ENCODE peak calls at places on chromosomes 13 and 19, in seven cellular contexts. I is activated CD4-positive, CD25-positive, alpha-beta regulatory T cell treated with anti-CD3 and anti-CD28 coated beads, Interleukin-2, amount 50 U/mL, for 16 hours; R is endothelial cell; Y is ureter; Z is HAP-1; Q is activated naive CD4-positive, alpha-beta T cell treated with Interleukin-2 at 50 U/mL for 16 hours; C is naive B cell. A is an unnamed sample.

GRCh38 chr13:98370806-98371553 is 193.9 kb upstream of the RNF113B start:
- DNase-seq in I (no peak), R (no peak), Y (peak; percentile 53), Z (no peak), Q (no peak), C (no peak), A (no peak)

GRCh38 chr13:43805681-43806128 is 18.9 kb upstream of the ENOX1 start:
- DNase-seq in I (no peak), R (no peak), Y (no peak), Z (no peak), Q (no peak), C (no peak), A (no peak)

GRCh38 chr13:30422056-30422914 is at the start of gene UBE2L5:
- DNase-seq in I (peak; percentile 28), R (peak; percentile 71), Y (peak; percentile 79), Z (peak; percentile 69), Q (peak; percentile 72), C (peak; percentile 79), A (peak; percentile 88)

GRCh38 chr13:100532090-100532766 is 56.4 kb downstream of the GGACT start:
- DNase-seq in I (no peak), R (no peak), Y (no peak), Z (no peak), Q (no peak), C (no peak), A (no peak)

GRCh38 chr13:33179463-33179862 is 106.1 kb downstream of the STARD13 start:
- DNase-seq in I (no peak), R (no peak), Y (no peak), Z (no peak), Q (no peak), C (no peak), A (no peak)

GRCh38 chr19:18865973-18866799 is 29.8 kb downstream of the CERS1 start:
- DNase-seq in I (no peak), R (peak; percentile 88), Y (no peak), Z (peak; percentile 49), Q (peak; percentile 65), C (peak; percentile 54), A (peak; percentile 70)

GRCh38 chr19:1183543-1184172 is 9.6 kb upstream of the SBNO2 start:
- DNase-seq in I (no peak), R (no peak), Y (no peak), Z (no peak), Q (no peak), C (no peak), A (no peak)

GRCh38 chr13:63167699-63168337 is 1752.2 kb upstream of the PCDH20 start:
- DNase-seq in I (no peak), R (no peak), Y (no peak), Z (no peak), Q (no peak), C (no peak), A (no peak)

GRCh38 chr19:6393074-6393981 is at the start of gene GTF2F1:
- DNase-seq in I (peak; percentile 88), R (peak; percentile 92), Y (peak; percentile 95), Z (peak; percentile 92), Q (peak; percentile 92), C (peak; percentile 93), A (peak; percentile 96)

GRCh38 chr13:51488212-51488611 is 35.4 kb upstream of the INTS6 start:
- DNase-seq in I (no peak), R (no peak), Y (no peak), Z (no peak), Q (no peak), C (no peak), A (no peak)

GRCh38 chr19:32012886-32013635 is 332.3 kb upstream of the ZNF507 start:
- DNase-seq in I (no peak), R (no peak), Y (no peak), Z (no peak), Q (no peak), C (no peak), A (no peak)

GRCh38 chr13:94400874-94401273 is 78.6 kb downstream of the DCT start:
- DNase-seq in I (no peak), R (no peak), Y (no peak), Z (no peak), Q (no peak), C (no peak), A (no peak)

GRCh38 chr19:38699027-38699346 is 45.3 kb downstream of the CAPN12 start:
- DNase-seq in I (no peak), R (no peak), Y (no peak), Z (no peak), Q (peak; percentile 35), C (no peak), A (no peak)

GRCh38 chr13:80463673-80464352 is 122.9 kb upstream of the SPRY2 start:
- DNase-seq in I (no peak), R (no peak), Y (no peak), Z (no peak), Q (no peak), C (no peak), A (no peak)

GRCh38 chr13:72109863-72110262 is 242.9 kb upstream of the DACH1 start:
- DNase-seq in I (no peak), R (no peak), Y (no peak), Z (no peak), Q (no peak), C (no peak), A (no peak)

GRCh38 chr19:38869836-38870607 is 8.1 kb downstream of the RINL start:
- DNase-seq in I (peak; percentile 85), R (peak; percentile 68), Y (peak; percentile 72), Z (peak; percentile 80), Q (peak; percentile 93), C (peak; percentile 95), A (peak; percentile 96)

GRCh38 chr19:47280183-47280797 is 5.6 kb downstream of the INAFM1 start:
- DNase-seq in I (no peak), R (peak; percentile 61), Y (no peak), Z (no peak), Q (peak; percentile 67), C (peak; percentile 38), A (peak; percentile 49)

GRCh38 chr13:65829241-65830008 is 1400.7 kb downstream of the PCDH9 start:
- DNase-seq in I (no peak), R (no peak), Y (no peak), Z (no peak), Q (no peak), C (no peak), A (no peak)

GRCh38 chr13:35690546-35690945 is 214.1 kb upstream of the MAB21L1 start:
- DNase-seq in I (no peak), R (no peak), Y (no peak), Z (no peak), Q (no peak), C (no peak), A (no peak)

GRCh38 chr19:39637891-39638290 is 17.8 kb upstream of the LGALS16 start:
- DNase-seq in I (no peak), R (no peak), Y (no peak), Z (no peak), Q (no peak), C (no peak), A (no peak)

GRCh38 chr19:49315111-49315510 is 9.9 kb downstream of the SLC6A16 start:
- DNase-seq in I (no peak), R (no peak), Y (no peak), Z (no peak), Q (no peak), C (no peak), A (no peak)

GRCh38 chr19:7862413-7862951 is 11.7 kb downstream of the PRR36 start:
- DNase-seq in I (peak; percentile 24), R (peak; percentile 87), Y (peak; percentile 57), Z (no peak), Q (peak; percentile 66), C (peak; percentile 38), A (peak; percentile 84)

GRCh38 chr13:112743451-112744305 is 53.8 kb downstream of the ATP11A start:
- DNase-seq in I (no peak), R (no peak), Y (no peak), Z (no peak), Q (no peak), C (no peak), A (no peak)

GRCh38 chr13:74443623-74444022 is 309.4 kb upstream of the KLF12 start:
- DNase-seq in I (no peak), R (no peak), Y (no peak), Z (peak; percentile 2), Q (no peak), C (no peak), A (no peak)

GRCh38 chr19:18058208-18059009 is 28.3 kb downstream of the IL12RB1 start:
- DNase-seq in I (peak; percentile 60), R (peak; percentile 85), Y (peak; percentile 88), Z (peak; percentile 77), Q (peak; percentile 81), C (peak; percentile 84), A (peak; percentile 85)

GRCh38 chr19:49824662-49825061 is 6.6 kb downstream of the MED25 start:
- DNase-seq in I (no peak), R (no peak), Y (no peak), Z (no peak), Q (no peak), C (no peak), A (no peak)